ENCODE peak calls at places on chromosomes 3 and 15, in five cellular contexts. W is HuH-7, E is tibial nerve, I is T-cell, M is spleen. H is an unnamed sample.

GRCh38 chr3:31185004-31185357 is 290.5 kb upstream of the GADL1 start:
- DNase-seq in W (no peak), E (no peak), I (no peak), M (no peak), H (no peak)

GRCh38 chr15:98143116-98143515 is 182.6 kb downstream of the ARRDC4 start:
- DNase-seq in W (no peak), M (no peak), I (no peak), E (no peak), H (no peak)

GRCh38 chr15:41581110-41581509 is 22.1 kb downstream of the TYRO3 start:
- DNase-seq in E (no peak), M (no peak), W (no peak), I (no peak), H (peak; percentile 71)

GRCh38 chr3:113697192-113698090 is 999 bp upstream of the USF3 start:
- DNase-seq in M (peak; percentile 78), W (peak; percentile 51), I (peak; percentile 33), E (no peak), H (peak; percentile 23)

GRCh38 chr3:26438325-26438940 is 184.1 kb upstream of the LRRC3B start:
- DNase-seq in W (no peak), M (no peak), I (no peak), E (no peak), H (no peak)

GRCh38 chr3:185549651-185550111 is 2.7 kb downstream of the LIPH start:
- DNase-seq in M (peak; percentile 15), W (no peak), I (no peak), E (no peak), H (no peak)

GRCh38 chr3:120094776-120095225 is 554 bp upstream of the GSK3B start:
- DNase-seq in M (peak; percentile 100), I (peak; percentile 98), W (peak; percentile 98), E (peak; percentile 100), H (peak; percentile 99)

GRCh38 chr3:31249555-31249954 is 283.2 kb upstream of the STT3B start:
- DNase-seq in W (no peak), I (no peak), E (no peak), M (no peak), H (no peak)

GRCh38 chr3:87468938-87469337 is 192.6 kb upstream of the POU1F1 start:
- DNase-seq in W (no peak), M (no peak), E (no peak), I (no peak), H (no peak)

GRCh38 chr3:16248556-16248955 is 16.2 kb downstream of the DPH3 start:
- DNase-seq in W (no peak), I (no peak), E (no peak), M (peak; percentile 32), H (no peak)

GRCh38 chr3:197337656-197338055 is 39.2 kb upstream of the DLG1 start:
- DNase-seq in E (no peak), W (no peak), M (no peak), I (no peak), H (no peak)

H was measured in hepatocyte.